ENCODE peak calls at places on chromosomes 2 and 18, in eight cellular contexts. I is AG08395; V is WTC11; K is HFF-Myc; J is cardiac muscle cell; F is activated T-cell treated with anti-CD3 and anti-CD28 coated beads, Interleukin-2, amount 50 U/mL, for 24 hours; W is stimulated activated CD4-positive, alpha-beta T cell treated with anti-CD3 and anti-CD28 coated beads, TNF-alpha, amount 100 ng/mL, for 24 hours; N is HTR-8/SVneo. D is an unnamed sample.

GRCh38 chr2:230068658-230069080 is at the start of gene SLC16A14:
- DNase-seq in I (no peak), V (no peak), K (peak), J (peak), F (no peak), W (no peak), N (peak), D (peak)

GRCh38 chr2:86753606-86754005 is 33.5 kb downstream of the RMND5A start:
- DNase-seq in I (no peak), V (no peak), K (no peak), J (no peak), F (no peak), W (no peak), N (no peak), D (no peak)

GRCh38 chr2:77191665-77192064 is 330.5 kb downstream of the LRRTM4 start:
- DNase-seq in I (no peak), V (no peak), K (no peak), J (no peak), F (no peak), W (no peak), N (no peak), D (no peak)

GRCh38 chr2:150710916-150711315 is 223.4 kb upstream of the RND3 start:
- DNase-seq in I (no peak), V (no peak), K (no peak), J (no peak), F (no peak), W (no peak), N (no peak), D (no peak)

GRCh38 chr2:112185131-112185530 is 46.9 kb downstream of the FBLN7 start:
- DNase-seq in I (no peak), V (no peak), K (no peak), J (no peak), F (no peak), W (no peak), N (no peak), D (no peak)

GRCh38 chr2:29068513-29068912 is 5.8 kb downstream of the PCARE start:
- DNase-seq in I (no peak), V (no peak), K (no peak), J (no peak), F (no peak), W (no peak), N (no peak), D (no peak)

GRCh38 chr2:45259144-45259543 is 249.9 kb upstream of the SIX2 start:
- DNase-seq in I (no peak), V (no peak), K (no peak), J (no peak), F (no peak), W (no peak), N (no peak), D (no peak)

GRCh38 chr18:3624818-3625716 is 175.1 kb downstream of the TGIF1 start:
- DNase-seq in I (peak), V (no peak), K (peak), J (peak), F (peak), W (peak), N (no peak), D (peak)

GRCh38 chr2:195486520-195486919 is 170.5 kb upstream of the SLC39A10 start:
- DNase-seq in I (no peak), V (no peak), K (no peak), J (no peak), F (no peak), W (no peak), N (no peak), D (no peak)

GRCh38 chr2:236714061-236714460 is 144.4 kb downstream of the ACKR3 start:
- DNase-seq in I (no peak), V (no peak), K (no peak), J (no peak), F (no peak), W (no peak), N (no peak), D (no peak)

GRCh38 chr2:146068051-146068450 is 1548.1 kb upstream of the ZEB2 start:
- DNase-seq in I (no peak), V (no peak), K (no peak), J (no peak), F (no peak), W (no peak), N (no peak), D (no peak)

GRCh38 chr2:219492575-219492974 is 6.1 kb upstream of the GMPPA start:
- DNase-seq in I (no peak), V (peak), K (no peak), J (no peak), F (no peak), W (no peak), N (no peak), D (no peak)

GRCh38 chr2:73282924-73283544 is 1.2 kb downstream of the FBXO41 start:
- DNase-seq in I (no peak), V (no peak), K (no peak), J (no peak), F (no peak), W (no peak), N (no peak), D (no peak)

GRCh38 chr2:225566798-225567197 is 167.3 kb downstream of the NYAP2 start:
- DNase-seq in I (no peak), V (no peak), K (no peak), J (no peak), F (no peak), W (no peak), N (no peak), D (no peak)

GRCh38 chr2:85826990-85827878 is 61.6 kb downstream of the ST3GAL5 start:
- DNase-seq in I (peak), V (peak), K (no peak), J (peak), F (peak), W (peak), N (peak), D (peak)

GRCh38 chr2:196453613-196454047 is 185.9 kb upstream of the CCDC150 start:
- DNase-seq in I (peak), V (peak), K (peak), J (peak), F (no peak), W (peak), N (peak), D (peak)

GRCh38 chr2:71064754-71065621 is 3.5 kb upstream of the NAGK start:
- DNase-seq in I (no peak), V (no peak), K (no peak), J (no peak), F (no peak), W (no peak), N (no peak), D (no peak)

GRCh38 chr2:70902067-70902442 is 33.6 kb upstream of the ATP6V1B1 start:
- DNase-seq in I (no peak), V (no peak), K (no peak), J (no peak), F (no peak), W (no peak), N (no peak), D (no peak)

GRCh38 chr2:84388133-84388532 is 70.9 kb downstream of the SUCLG1 start:
- DNase-seq in I (peak), V (no peak), K (no peak), J (no peak), F (no peak), W (no peak), N (no peak), D (no peak)

GRCh38 chr2:121244616-121245015 is 40.4 kb downstream of the TFCP2L1 start:
- DNase-seq in I (no peak), V (no peak), K (no peak), J (no peak), F (no peak), W (no peak), N (no peak), D (no peak)

GRCh38 chr2:234966340-234966739 is 14.5 kb downstream of the SH3BP4 start:
- DNase-seq in I (no peak), V (no peak), K (no peak), J (no peak), F (no peak), W (no peak), N (no peak), D (no peak)

GRCh38 chr2:147177449-147177848 is 667.4 kb upstream of the ACVR2A start:
- DNase-seq in I (peak), V (no peak), K (no peak), J (no peak), F (no peak), W (no peak), N (no peak), D (no peak)

GRCh38 chr2:171837736-171838135 is 56.3 kb downstream of the SLC25A12 start:
- DNase-seq in I (no peak), V (no peak), K (no peak), J (no peak), F (no peak), W (no peak), N (no peak), D (no peak)

GRCh38 chr2:8158714-8159113 is 523.1 kb upstream of the ID2 start:
- DNase-seq in I (no peak), V (no peak), K (no peak), J (no peak), F (no peak), W (no peak), N (no peak), D (no peak)

GRCh38 chr2:163155279-163155883 is 316.8 kb upstream of the KCNH7 start:
- DNase-seq in I (peak), V (no peak), K (no peak), J (peak), F (no peak), W (no peak), N (peak), D (no peak)

GRCh38 chr18:7902399-7902839 is 335.3 kb downstream of the PTPRM start:
- DNase-seq in I (no peak), V (no peak), K (no peak), J (no peak), F (no peak), W (no peak), N (no peak), D (no peak)

GRCh38 chr2:176491172-176491904 is 222.1 kb downstream of the MTX2 start:
- DNase-seq in I (peak), V (no peak), K (peak), J (no peak), F (no peak), W (no peak), N (peak), D (no peak)